ENCODE peak calls at places on chromosomes 12 and 14, in ten cellular contexts. One of them, this sample, is unnamed.

GRCh38 chr14:80388980-80389711 is 177.8 kb upstream of the DIO2 start:
- DNase-seq in dorsolateral prefrontal cortex: no peak
- DNase-seq in left ventricle myocardium inferior: no peak
- DNase-seq in CD14-positive monocyte: no peak
- DNase-seq in stomach: no peak
- DNase-seq in tibial artery: no peak
- DNase-seq in body of pancreas: no peak
- DNase-seq in WTC11: no peak
- DNase-seq in GM23338: no peak
- DNase-seq in cardiac muscle cell: no peak
- DNase-seq in this sample: no peak

GRCh38 chr14:94126800-94127199 is 2.6 kb downstream of the IFI27L2 start:
- DNase-seq in dorsolateral prefrontal cortex: no peak
- DNase-seq in left ventricle myocardium inferior: no peak
- DNase-seq in CD14-positive monocyte: no peak
- DNase-seq in stomach: no peak
- DNase-seq in tibial artery: no peak
- DNase-seq in body of pancreas: no peak
- DNase-seq in WTC11: no peak
- DNase-seq in GM23338: no peak
- DNase-seq in cardiac muscle cell: no peak
- DNase-seq in this sample: no peak

GRCh38 chr14:90368946-90369721 is 27.7 kb upstream of the CALM1 start:
- DNase-seq in dorsolateral prefrontal cortex: no peak
- DNase-seq in left ventricle myocardium inferior: no peak
- DNase-seq in CD14-positive monocyte: no peak
- DNase-seq in stomach: no peak
- DNase-seq in tibial artery: no peak
- DNase-seq in body of pancreas: no peak
- DNase-seq in WTC11: no peak
- DNase-seq in GM23338: no peak
- DNase-seq in cardiac muscle cell: no peak
- DNase-seq in this sample: no peak

GRCh38 chr12:95805864-95806669 is 15.5 kb upstream of the NTN4 start:
- DNase-seq in dorsolateral prefrontal cortex: no peak
- DNase-seq in left ventricle myocardium inferior: no peak
- DNase-seq in CD14-positive monocyte: no peak
- DNase-seq in stomach: no peak
- DNase-seq in tibial artery: peak
- DNase-seq in body of pancreas: no peak
- DNase-seq in WTC11: no peak
- DNase-seq in GM23338: no peak
- DNase-seq in cardiac muscle cell: no peak
- DNase-seq in this sample: no peak

GRCh38 chr14:59239030-59239429 is 50.6 kb downstream of the DAAM1 start:
- DNase-seq in dorsolateral prefrontal cortex: no peak
- DNase-seq in left ventricle myocardium inferior: no peak
- DNase-seq in CD14-positive monocyte: no peak
- DNase-seq in stomach: no peak
- DNase-seq in tibial artery: no peak
- DNase-seq in body of pancreas: no peak
- DNase-seq in WTC11: no peak
- DNase-seq in GM23338: no peak
- DNase-seq in cardiac muscle cell: no peak
- DNase-seq in this sample: no peak

GRCh38 chr14:72892103-72892878 is 1.6 kb downstream of the DPF3 start:
- DNase-seq in dorsolateral prefrontal cortex: peak
- DNase-seq in left ventricle myocardium inferior: no peak
- DNase-seq in CD14-positive monocyte: no peak
- DNase-seq in stomach: no peak
- DNase-seq in tibial artery: no peak
- DNase-seq in body of pancreas: peak
- DNase-seq in WTC11: peak
- DNase-seq in GM23338: peak
- DNase-seq in cardiac muscle cell: peak
- DNase-seq in this sample: no peak

GRCh38 chr12:79848321-79848720 is 86.6 kb downstream of the PPP1R12A start:
- DNase-seq in dorsolateral prefrontal cortex: no peak
- DNase-seq in left ventricle myocardium inferior: no peak
- DNase-seq in CD14-positive monocyte: no peak
- DNase-seq in stomach: no peak
- DNase-seq in tibial artery: no peak
- DNase-seq in body of pancreas: no peak
- DNase-seq in WTC11: no peak
- DNase-seq in GM23338: no peak
- DNase-seq in cardiac muscle cell: no peak
- DNase-seq in this sample: no peak

GRCh38 chr14:100325231-100325632 is 2.1 kb downstream of the SLC25A47 start:
- DNase-seq in dorsolateral prefrontal cortex: no peak
- DNase-seq in left ventricle myocardium inferior: no peak
- DNase-seq in CD14-positive monocyte: no peak
- DNase-seq in stomach: no peak
- DNase-seq in tibial artery: no peak
- DNase-seq in body of pancreas: no peak
- DNase-seq in WTC11: no peak
- DNase-seq in GM23338: no peak
- DNase-seq in cardiac muscle cell: no peak
- DNase-seq in this sample: no peak

GRCh38 chr12:115750340-115750739 is 527.2 kb downstream of the MED13L start:
- DNase-seq in dorsolateral prefrontal cortex: no peak
- DNase-seq in left ventricle myocardium inferior: no peak
- DNase-seq in CD14-positive monocyte: no peak
- DNase-seq in stomach: no peak
- DNase-seq in tibial artery: no peak
- DNase-seq in body of pancreas: no peak
- DNase-seq in WTC11: no peak
- DNase-seq in GM23338: no peak
- DNase-seq in cardiac muscle cell: no peak
- DNase-seq in this sample: no peak

GRCh38 chr12:115749485-115749884 is 528.0 kb downstream of the MED13L start:
- DNase-seq in dorsolateral prefrontal cortex: no peak
- DNase-seq in left ventricle myocardium inferior: no peak
- DNase-seq in CD14-positive monocyte: no peak
- DNase-seq in stomach: no peak
- DNase-seq in tibial artery: no peak
- DNase-seq in body of pancreas: no peak
- DNase-seq in WTC11: no peak
- DNase-seq in GM23338: no peak
- DNase-seq in cardiac muscle cell: no peak
- DNase-seq in this sample: no peak

GRCh38 chr12:115752151-115752550 is 525.3 kb downstream of the MED13L start:
- DNase-seq in dorsolateral prefrontal cortex: no peak
- DNase-seq in left ventricle myocardium inferior: no peak
- DNase-seq in CD14-positive monocyte: no peak
- DNase-seq in stomach: no peak
- DNase-seq in tibial artery: no peak
- DNase-seq in body of pancreas: no peak
- DNase-seq in WTC11: no peak
- DNase-seq in GM23338: no peak
- DNase-seq in cardiac muscle cell: no peak
- DNase-seq in this sample: no peak

GRCh38 chr12:115752913-115753726 is 524.4 kb downstream of the MED13L start:
- DNase-seq in dorsolateral prefrontal cortex: peak
- DNase-seq in left ventricle myocardium inferior: no peak
- DNase-seq in CD14-positive monocyte: no peak
- DNase-seq in stomach: peak
- DNase-seq in tibial artery: no peak
- DNase-seq in body of pancreas: peak
- DNase-seq in WTC11: peak
- DNase-seq in GM23338: peak
- DNase-seq in cardiac muscle cell: peak
- DNase-seq in this sample: no peak

GRCh38 chr12:115749071-115749470 is 528.4 kb downstream of the MED13L start:
- DNase-seq in dorsolateral prefrontal cortex: no peak
- DNase-seq in left ventricle myocardium inferior: no peak
- DNase-seq in CD14-positive monocyte: no peak
- DNase-seq in stomach: no peak
- DNase-seq in tibial artery: no peak
- DNase-seq in body of pancreas: no peak
- DNase-seq in WTC11: no peak
- DNase-seq in GM23338: no peak
- DNase-seq in cardiac muscle cell: no peak
- DNase-seq in this sample: no peak
- TF ChIP-seq CTCF in dorsolateral prefrontal cortex: no peak
- TF ChIP-seq CTCF in left ventricle myocardium inferior: no peak
- TF ChIP-seq CTCF in CD14-positive monocyte: no peak
- TF ChIP-seq CTCF in stomach: no peak
- TF ChIP-seq CTCF in tibial artery: no peak
- TF ChIP-seq CTCF in body of pancreas: no peak
- TF ChIP-seq CTCF in WTC11: no peak
- TF ChIP-seq CTCF in GM23338: no peak
- TF ChIP-seq CTCF in cardiac muscle cell: no peak
- TF ChIP-seq CTCF in this sample: no peak

GRCh38 chr12:49388682-49389081 is 21.4 kb downstream of the SPATS2 start:
- DNase-seq in dorsolateral prefrontal cortex: no peak
- DNase-seq in left ventricle myocardium inferior: no peak
- DNase-seq in CD14-positive monocyte: no peak
- DNase-seq in stomach: no peak
- DNase-seq in tibial artery: no peak
- DNase-seq in body of pancreas: no peak
- DNase-seq in WTC11: no peak
- DNase-seq in GM23338: no peak
- DNase-seq in cardiac muscle cell: no peak
- DNase-seq in this sample: no peak

DNA sequence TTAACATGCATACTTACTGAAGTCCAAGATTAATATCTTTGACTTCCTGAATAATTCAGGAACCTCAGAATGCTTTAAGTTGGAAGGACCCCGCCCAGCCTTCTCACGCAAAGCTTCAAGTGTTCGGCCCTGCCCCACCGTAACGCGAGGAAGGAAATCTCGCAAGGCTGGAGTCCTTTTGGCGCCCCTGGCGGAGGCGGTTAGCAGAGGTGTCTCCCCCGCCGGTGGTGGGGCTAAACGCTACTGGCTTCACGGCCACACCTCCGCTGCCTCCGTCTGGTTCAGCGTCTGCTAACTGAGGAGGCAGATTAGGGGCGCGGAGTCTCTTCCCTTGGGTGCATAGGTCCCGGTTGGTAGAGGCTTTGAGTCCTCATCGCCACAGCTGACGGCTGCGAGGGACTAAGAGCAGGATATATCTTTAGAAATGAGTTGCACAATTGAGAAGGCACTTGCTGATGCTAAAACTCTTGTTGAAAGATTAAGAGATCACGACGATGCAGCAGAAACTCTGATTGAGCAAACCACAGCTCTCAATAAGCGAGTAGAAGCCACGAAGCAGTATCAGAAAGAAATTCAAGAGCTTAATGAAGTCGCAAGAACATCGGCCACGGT is 21.9 kb downstream of the SPATS2 start:
- DNase-seq in dorsolateral prefrontal cortex: no peak
- DNase-seq in left ventricle myocardium inferior: peak
- DNase-seq in CD14-positive monocyte: peak
- DNase-seq in stomach: peak
- DNase-seq in tibial artery: no peak
- DNase-seq in body of pancreas: no peak
- DNase-seq in WTC11: peak
- DNase-seq in GM23338: peak
- DNase-seq in cardiac muscle cell: peak
- DNase-seq in this sample: no peak
- TF ChIP-seq CTCF in dorsolateral prefrontal cortex: no peak
- TF ChIP-seq CTCF in left ventricle myocardium inferior: no peak
- TF ChIP-seq CTCF in CD14-positive monocyte: peak
- TF ChIP-seq CTCF in stomach: no peak
- TF ChIP-seq CTCF in tibial artery: no peak
- TF ChIP-seq CTCF in body of pancreas: no peak
- TF ChIP-seq CTCF in WTC11: peak
- TF ChIP-seq CTCF in GM23338: peak
- TF ChIP-seq CTCF in cardiac muscle cell: no peak
- TF ChIP-seq CTCF in this sample: peak

GRCh38 chr12:105848286-105848685 is 290.5 kb downstream of the NUAK1 start:
- DNase-seq in dorsolateral prefrontal cortex: no peak
- DNase-seq in left ventricle myocardium inferior: no peak
- DNase-seq in CD14-positive monocyte: no peak
- DNase-seq in stomach: no peak
- DNase-seq in tibial artery: no peak
- DNase-seq in body of pancreas: no peak
- DNase-seq in WTC11: no peak
- DNase-seq in GM23338: no peak
- DNase-seq in cardiac muscle cell: no peak
- DNase-seq in this sample: no peak

GRCh38 chr12:105846331-105846730 is 292.4 kb downstream of the NUAK1 start:
- DNase-seq in dorsolateral prefrontal cortex: no peak
- DNase-seq in left ventricle myocardium inferior: no peak
- DNase-seq in CD14-positive monocyte: no peak
- DNase-seq in stomach: no peak
- DNase-seq in tibial artery: no peak
- DNase-seq in body of pancreas: no peak
- DNase-seq in WTC11: no peak
- DNase-seq in GM23338: no peak
- DNase-seq in cardiac muscle cell: no peak
- DNase-seq in this sample: no peak

GRCh38 chr12:105852496-105852895 is 286.3 kb downstream of the NUAK1 start:
- DNase-seq in dorsolateral prefrontal cortex: no peak
- DNase-seq in left ventricle myocardium inferior: no peak
- DNase-seq in CD14-positive monocyte: no peak
- DNase-seq in stomach: no peak
- DNase-seq in tibial artery: no peak
- DNase-seq in body of pancreas: no peak
- DNase-seq in WTC11: no peak
- DNase-seq in GM23338: no peak
- DNase-seq in cardiac muscle cell: no peak
- DNase-seq in this sample: no peak

GRCh38 chr12:105852958-105853357 is 285.8 kb downstream of the NUAK1 start:
- DNase-seq in dorsolateral prefrontal cortex: no peak
- DNase-seq in left ventricle myocardium inferior: peak
- DNase-seq in CD14-positive monocyte: no peak
- DNase-seq in stomach: no peak
- DNase-seq in tibial artery: no peak
- DNase-seq in body of pancreas: no peak
- DNase-seq in WTC11: no peak
- DNase-seq in GM23338: no peak
- DNase-seq in cardiac muscle cell: no peak
- DNase-seq in this sample: no peak

DNA sequence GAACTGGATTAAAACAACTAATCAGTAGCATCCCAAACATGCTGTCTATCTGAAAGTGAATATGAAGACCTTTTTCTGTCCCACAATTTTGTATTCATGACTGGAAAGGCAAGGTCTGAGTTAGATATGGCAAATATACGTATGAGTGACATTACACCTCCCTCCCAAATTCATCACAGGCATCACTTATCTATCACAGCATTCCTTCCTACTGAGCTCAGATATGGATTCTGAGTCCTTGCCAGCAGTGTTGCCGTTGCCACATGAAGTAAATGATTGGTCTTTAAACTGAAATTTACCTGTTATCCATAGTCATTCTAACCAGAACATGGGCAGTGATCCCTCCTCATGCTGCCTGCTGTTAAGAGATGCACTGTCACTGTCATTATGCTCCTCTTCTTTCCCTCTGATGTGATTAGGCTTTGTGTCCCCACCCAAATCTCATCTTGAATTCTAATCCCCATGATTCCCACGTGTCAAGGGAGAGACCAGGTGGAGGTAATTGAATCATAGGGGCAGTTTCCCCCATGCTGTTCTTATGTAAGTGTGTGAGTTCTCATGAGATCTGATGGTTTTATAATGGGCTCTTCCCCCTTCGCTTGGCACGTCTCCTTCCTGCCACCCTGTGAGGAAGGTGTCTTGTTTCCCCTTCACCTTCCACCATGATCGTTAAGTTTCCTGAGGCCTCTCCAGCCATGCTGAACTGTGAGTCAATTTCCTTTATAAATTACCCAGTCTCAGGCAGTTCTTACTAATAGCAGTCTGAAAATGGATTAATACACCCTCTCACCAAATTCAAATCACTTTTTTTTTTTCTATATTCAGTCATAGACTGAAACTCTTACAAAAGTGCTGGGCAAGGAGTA is 288.4 kb downstream of the NUAK1 start:
- DNase-seq in dorsolateral prefrontal cortex: no peak
- DNase-seq in left ventricle myocardium inferior: no peak
- DNase-seq in CD14-positive monocyte: no peak
- DNase-seq in stomach: no peak
- DNase-seq in tibial artery: no peak
- DNase-seq in body of pancreas: no peak
- DNase-seq in WTC11: no peak
- DNase-seq in GM23338: no peak
- DNase-seq in cardiac muscle cell: no peak
- DNase-seq in this sample: no peak
- TF ChIP-seq CTCF in dorsolateral prefrontal cortex: no peak
- TF ChIP-seq CTCF in left ventricle myocardium inferior: no peak
- TF ChIP-seq CTCF in CD14-positive monocyte: no peak
- TF ChIP-seq CTCF in stomach: no peak
- TF ChIP-seq CTCF in tibial artery: no peak
- TF ChIP-seq CTCF in body of pancreas: no peak
- TF ChIP-seq CTCF in WTC11: no peak
- TF ChIP-seq CTCF in GM23338: no peak
- TF ChIP-seq CTCF in cardiac muscle cell: no peak
- TF ChIP-seq CTCF in this sample: no peak

GRCh38 chr12:401235-402126 is at the start of gene CCDC77:
- DNase-seq in dorsolateral prefrontal cortex: peak
- DNase-seq in left ventricle myocardium inferior: peak
- DNase-seq in CD14-positive monocyte: peak
- DNase-seq in stomach: peak
- DNase-seq in tibial artery: peak
- DNase-seq in body of pancreas: peak
- DNase-seq in WTC11: peak
- DNase-seq in GM23338: peak
- DNase-seq in cardiac muscle cell: peak
- DNase-seq in this sample: peak
- TF ChIP-seq CTCF in dorsolateral prefrontal cortex: peak
- TF ChIP-seq CTCF in left ventricle myocardium inferior: peak
- TF ChIP-seq CTCF in CD14-positive monocyte: no peak
- TF ChIP-seq CTCF in stomach: no peak
- TF ChIP-seq CTCF in tibial artery: no peak
- TF ChIP-seq CTCF in body of pancreas: no peak
- TF ChIP-seq CTCF in WTC11: no peak
- TF ChIP-seq CTCF in GM23338: no peak
- TF ChIP-seq CTCF in cardiac muscle cell: peak
- TF ChIP-seq CTCF in this sample: peak